ENCODE peak calls at places on chromosomes 7 and 10, in nine cellular contexts. R, A, J, P, L, Y, T, N and K are unnamed samples. For H3K4me1, the result is how much of the 10 kb centered on the place peaks cover.

GRCh38 chr10:6037422-6037821 is 24.7 kb downstream of the IL2RA start:
- DNase-seq in R (no peak), A (no peak), J (no peak), P (no peak), L (no peak), Y (no peak), T (no peak), N (no peak), K (no peak)

GRCh38 chr10:5557799-5558771 is 33.3 kb downstream of the CALML3 start:
- DNase-seq in R (no peak), A (no peak), J (no peak), P (no peak), L (no peak), Y (no peak), T (no peak), N (no peak), K (no peak)

GRCh38 chr10:120012566-120012965 is 120.0 kb downstream of the SEC23IP start:
- DNase-seq in R (no peak), A (no peak), J (no peak), P (peak), L (peak), Y (no peak), T (no peak), N (no peak), K (no peak)

GRCh38 chr10:58266826-58267712 is 625 bp downstream of the IPMK start:
- DNase-seq in R (peak), A (peak), J (peak), P (peak), L (peak), Y (peak), T (peak), N (peak), K (peak)

GRCh38 chr7:23294549-23295400 is 4.4 kb upstream of the MALSU1 start:
- DNase-seq in R (no peak), A (no peak), J (no peak), P (no peak), L (no peak), Y (no peak), T (no peak), N (no peak), K (no peak)

GRCh38 chr7:115634633-115635032 is 395.9 kb downstream of the TFEC start:
- DNase-seq in R (no peak), A (peak), J (no peak), P (peak), L (no peak), Y (no peak), T (no peak), N (peak), K (no peak)

GRCh38 chr10:2772135-2772534 is 295.2 kb upstream of the PFKP start:
- DNase-seq in R (no peak), A (no peak), J (no peak), P (no peak), L (no peak), Y (no peak), T (no peak), N (no peak), K (no peak)

GRCh38 chr7:146090023-146090645 is 26.5 kb upstream of the CNTNAP2 start:
- DNase-seq in R (no peak), A (peak), J (no peak), P (peak), L (no peak), Y (no peak), T (no peak), N (peak), K (peak)

GRCh38 chr10:44424953-44425352 is 40.1 kb upstream of the CXCL12 start:
- DNase-seq in R (no peak), A (no peak), J (no peak), P (no peak), L (no peak), Y (peak), T (no peak), N (no peak), K (no peak)

GRCh38 chr10:116080553-116080952 is 192.5 kb downstream of the GFRA1 start:
- DNase-seq in R (no peak), A (peak), J (no peak), P (no peak), L (peak), Y (no peak), T (no peak), N (no peak), K (no peak)

GRCh38 chr7:112510032-112510742 is 29.4 kb downstream of the LSMEM1 start:
- DNase-seq in R (no peak), A (peak), J (no peak), P (peak), L (peak), Y (no peak), T (no peak), N (peak), K (no peak)

GRCh38 chr10:14409856-14410458 is 79.2 kb upstream of the FRMD4A start:
- DNase-seq in R (no peak), A (no peak), J (no peak), P (no peak), L (no peak), Y (no peak), T (no peak), N (no peak), K (peak)

GRCh38 chr7:2198206-2198605 is 34.5 kb downstream of the MAD1L1 start:
- DNase-seq in R (no peak), A (no peak), J (no peak), P (no peak), L (no peak), Y (peak), T (no peak), N (no peak), K (no peak)

GRCh38 chr7:112748381-112748780 is 41.8 kb downstream of the TMEM168 start:
- DNase-seq in R (no peak), A (no peak), J (no peak), P (peak), L (no peak), Y (no peak), T (no peak), N (no peak), K (no peak)

GRCh38 chr7:139186146-139186545 is 44.9 kb upstream of the UBN2 start:
- DNase-seq in R (no peak), A (no peak), J (no peak), P (no peak), L (no peak), Y (no peak), T (no peak), N (no peak), K (no peak)

GRCh38 chr10:26372513-26373354 is 65.4 kb upstream of the APBB1IP start:
- DNase-seq in R (no peak), A (no peak), J (no peak), P (no peak), L (no peak), Y (no peak), T (no peak), N (no peak), K (no peak)

GRCh38 chr7:11404355-11404754 is 427.6 kb downstream of the THSD7A start:
- DNase-seq in R (no peak), A (no peak), J (no peak), P (no peak), L (no peak), Y (no peak), T (no peak), N (no peak), K (no peak)

DNA sequence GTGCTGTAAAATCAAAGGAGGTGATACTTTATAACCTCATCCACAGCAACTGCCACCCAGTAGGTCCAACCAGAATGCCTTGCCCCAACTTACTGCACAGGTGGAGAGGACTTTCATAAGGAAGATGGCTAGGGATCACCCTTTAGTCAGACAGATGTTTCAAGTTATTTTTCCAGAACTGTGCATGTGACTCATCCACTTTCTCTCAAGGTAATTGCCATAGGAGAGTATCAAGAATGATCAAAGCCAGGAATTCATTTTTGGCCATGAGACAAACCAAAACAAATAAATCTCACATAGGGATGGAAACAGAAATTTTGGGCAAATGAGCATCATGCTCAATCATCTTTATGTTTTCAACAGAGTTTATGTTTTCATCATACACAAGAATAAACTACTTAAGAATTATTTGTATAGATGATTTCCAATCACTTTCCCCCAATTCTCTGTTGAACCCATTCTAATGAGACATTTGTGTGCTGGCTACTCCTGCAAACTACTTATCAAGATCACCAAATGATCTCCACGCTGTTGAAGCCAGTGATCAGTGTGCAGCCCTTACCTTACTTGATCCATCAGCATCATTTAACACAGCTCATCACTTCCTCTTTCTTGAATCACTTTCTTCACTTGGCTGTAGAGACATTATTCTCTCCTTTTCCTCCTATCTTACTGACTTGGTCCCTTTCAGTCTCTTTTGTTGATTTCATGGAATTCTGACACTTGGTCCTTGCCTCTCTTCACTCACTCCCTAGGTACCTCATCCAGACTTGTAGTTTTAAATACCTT is 74.0 kb downstream of the SLC16A9 start:
- DNase-seq in R (no peak), A (no peak), J (no peak), P (no peak), L (no peak), Y (no peak), T (no peak), N (no peak), K (no peak)
- H3K4me1 ChIP-seq in R (under half), A (under half), J (under half), P (under half), L (under half), Y (under half), T (under half), N (under half), K (under half)

GRCh38 chr7:55505259-55505658 is 67.0 kb downstream of the VOPP1 start:
- DNase-seq in R (no peak), A (no peak), J (no peak), P (no peak), L (no peak), Y (no peak), T (no peak), N (no peak), K (no peak)

GRCh38 chr7:55509322-55509721 is 63.0 kb downstream of the VOPP1 start:
- DNase-seq in R (no peak), A (peak), J (no peak), P (peak), L (peak), Y (no peak), T (no peak), N (peak), K (no peak)

GRCh38 chr7:55508301-55509011 is 63.8 kb downstream of the VOPP1 start:
- DNase-seq in R (no peak), A (no peak), J (no peak), P (no peak), L (peak), Y (no peak), T (no peak), N (no peak), K (no peak)

GRCh38 chr7:55510621-55511020 is 61.7 kb downstream of the VOPP1 start:
- DNase-seq in R (no peak), A (no peak), J (no peak), P (no peak), L (no peak), Y (no peak), T (no peak), N (no peak), K (no peak)

GRCh38 chr7:55507743-55508142 is 64.6 kb downstream of the VOPP1 start:
- DNase-seq in R (no peak), A (no peak), J (no peak), P (no peak), L (no peak), Y (no peak), T (no peak), N (no peak), K (no peak)
- H3K4me1 ChIP-seq in R (under half), A (under half), J (under half), P (under half), L (under half), Y (under half), T (half or more), N (under half), K (under half)

GRCh38 chr10:96705134-96705533 is 15.2 kb downstream of the PIK3AP1 start:
- DNase-seq in R (no peak), A (no peak), J (no peak), P (no peak), L (no peak), Y (no peak), T (no peak), N (no peak), K (no peak)
- H3K4me1 ChIP-seq in R (under half), A (under half), J (under half), P (under half), L (under half), Y (under half), T (under half), N (under half), K (under half)

GRCh38 chr7:968205-968754 is 7.1 kb downstream of the COX19 start:
- DNase-seq in R (no peak), A (no peak), J (no peak), P (no peak), L (no peak), Y (no peak), T (no peak), N (no peak), K (no peak)
- H3K4me1 ChIP-seq in R (under half), A (under half), J (under half), P (under half), L (under half), Y (under half), T (under half), N (under half), K (under half)

GRCh38 chr10:86968271-86968993 is at the start of gene ADIRF:
- DNase-seq in R (no peak), A (no peak), J (no peak), P (peak), L (no peak), Y (peak), T (peak), N (no peak), K (no peak)

GRCh38 chr10:86970152-86970886 is 2.0 kb downstream of the ADIRF start:
- DNase-seq in R (peak), A (peak), J (no peak), P (peak), L (peak), Y (peak), T (peak), N (peak), K (no peak)

GRCh38 chr10:86969421-86970041 is 1.2 kb downstream of the ADIRF start:
- DNase-seq in R (no peak), A (peak), J (no peak), P (peak), L (peak), Y (peak), T (peak), N (peak), K (peak)

GRCh38 chr10:86967481-86967941 is 771 bp upstream of the ADIRF start:
- DNase-seq in R (no peak), A (no peak), J (no peak), P (no peak), L (no peak), Y (no peak), T (no peak), N (no peak), K (no peak)

DNA sequence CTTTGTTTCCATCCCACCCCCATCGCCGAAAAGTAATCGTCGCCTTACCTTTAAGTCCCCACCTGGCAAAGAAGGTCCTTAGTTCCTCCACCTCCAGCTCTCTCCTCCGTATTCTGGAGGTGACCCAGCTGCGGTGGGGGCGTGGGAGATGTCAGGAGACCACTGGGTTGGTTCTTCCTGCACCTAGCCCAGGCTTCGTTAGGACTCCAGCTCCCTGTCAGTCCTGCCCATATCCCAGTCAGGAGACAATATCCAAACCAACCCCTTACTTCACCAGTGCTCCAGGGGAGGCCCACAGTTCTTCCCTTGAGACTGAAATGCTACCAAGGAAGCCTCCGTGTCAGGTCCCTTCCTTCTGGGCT is 693 bp downstream of the ADIRF start:
- DNase-seq in R (no peak), A (no peak), J (no peak), P (no peak), L (no peak), Y (peak), T (no peak), N (no peak), K (no peak)
- H3K4me1 ChIP-seq in R (under half), A (under half), J (under half), P (half or more), L (under half), Y (under half), T (under half), N (under half), K (under half)

GRCh38 chr7:101879565-101879964 is 62.1 kb downstream of the CUX1 start:
- DNase-seq in R (no peak), A (no peak), J (no peak), P (no peak), L (no peak), Y (no peak), T (no peak), N (no peak), K (no peak)
- H3K4me1 ChIP-seq in R (under half), A (under half), J (under half), P (under half), L (under half), Y (under half), T (half or more), N (under half), K (under half)

GRCh38 chr10:24851595-24851994 is 100.8 kb downstream of the PRTFDC1 start:
- DNase-seq in R (peak), A (peak), J (no peak), P (peak), L (peak), Y (no peak), T (no peak), N (no peak), K (peak)

GRCh38 chr10:24850726-24851300 is 101.6 kb downstream of the PRTFDC1 start:
- DNase-seq in R (no peak), A (no peak), J (no peak), P (no peak), L (no peak), Y (no peak), T (no peak), N (no peak), K (peak)

GRCh38 chr10:24848169-24848688 is 104.2 kb downstream of the PRTFDC1 start:
- DNase-seq in R (no peak), A (peak), J (no peak), P (no peak), L (peak), Y (no peak), T (no peak), N (no peak), K (peak)

GRCh38 chr10:24849051-24849450 is 103.4 kb downstream of the PRTFDC1 start:
- DNase-seq in R (no peak), A (no peak), J (no peak), P (no peak), L (no peak), Y (no peak), T (no peak), N (no peak), K (peak)

GRCh38 chr10:24849537-24850299 is 102.7 kb downstream of the PRTFDC1 start:
- DNase-seq in R (peak), A (no peak), J (no peak), P (no peak), L (no peak), Y (no peak), T (no peak), N (no peak), K (peak)
- H3K4me1 ChIP-seq in R (under half), A (under half), J (under half), P (under half), L (under half), Y (under half), T (under half), N (under half), K (under half)

GRCh38 chr7:74581916-74582440 is 75.5 kb upstream of the GTF2I start:
- DNase-seq in R (no peak), A (no peak), J (no peak), P (no peak), L (no peak), Y (no peak), T (no peak), N (no peak), K (no peak)
- H3K4me1 ChIP-seq in R (under half), A (under half), J (under half), P (under half), L (under half), Y (under half), T (under half), N (under half), K (under half)